ENCODE peak calls at places on chromosomes 2 and 18, in ten cellular contexts. R, E, M, U, L, G, O, X, Q and A are unnamed samples.

GRCh38 chr2:176552456-176553135 is 283.4 kb downstream of the MTX2 start:
- DNase-seq in R (no peak), E (no peak), M (peak; percentile 69), U (peak; percentile 79), L (no peak), G (no peak), O (no peak), X (no peak), Q (no peak), A (peak; percentile 66)

GRCh38 chr2:121634354-121635307 is 14.6 kb downstream of the CLASP1 start:
- DNase-seq in R (no peak), E (no peak), M (no peak), U (no peak), L (peak; percentile 59), G (peak; percentile 45), O (no peak), X (no peak), Q (no peak), A (peak; percentile 54)

GRCh38 chr2:167275066-167275465 is 386.8 kb downstream of the XIRP2 start:
- DNase-seq in R (no peak), E (no peak), M (no peak), U (no peak), L (no peak), G (no peak), O (no peak), X (no peak), Q (no peak), A (no peak)

GRCh38 chr2:43031471-43032224 is 194.8 kb downstream of the ZFP36L2 start:
- DNase-seq in R (peak; percentile 19), E (no peak), M (no peak), U (no peak), L (no peak), G (no peak), O (no peak), X (no peak), Q (no peak), A (no peak)

GRCh38 chr2:46538393-46538792 is 59.0 kb downstream of the TMEM247 start:
- DNase-seq in R (no peak), E (no peak), M (peak; percentile 67), U (no peak), L (peak; percentile 46), G (no peak), O (peak; percentile 67), X (no peak), Q (no peak), A (peak; percentile 30)

GRCh38 chr18:66510357-66511027 is 93.4 kb downstream of the CDH19 start:
- DNase-seq in R (no peak), E (no peak), M (no peak), U (no peak), L (peak; percentile 61), G (peak; percentile 24), O (no peak), X (no peak), Q (no peak), A (peak; percentile 51)

GRCh38 chr18:5998166-5998881 is 103.0 kb upstream of the TMEM200C start:
- DNase-seq in R (no peak), E (no peak), M (no peak), U (no peak), L (no peak), G (no peak), O (no peak), X (no peak), Q (peak; percentile 11), A (no peak)

GRCh38 chr2:169395821-169396374 is 33.6 kb upstream of the LRP2 start:
- DNase-seq in R (no peak), E (no peak), M (no peak), U (no peak), L (no peak), G (no peak), O (no peak), X (no peak), Q (no peak), A (no peak)

GRCh38 chr2:109447251-109447661 is 166.5 kb downstream of the SEPTIN10 start:
- DNase-seq in R (peak; percentile 58), E (no peak), M (peak; percentile 93), U (peak; percentile 95), L (no peak), G (no peak), O (no peak), X (peak; percentile 16), Q (peak; percentile 56), A (no peak)

GRCh38 chr2:231795525-231796327 is 9.5 kb downstream of the COPS7B start:
- DNase-seq in R (no peak), E (peak; percentile 85), M (peak; percentile 79), U (no peak), L (peak; percentile 87), G (peak; percentile 81), O (no peak), X (peak; percentile 22), Q (peak; percentile 70), A (peak; percentile 89)

GRCh38 chr2:117555965-117556364 is 258.5 kb upstream of the DDX18 start:
- DNase-seq in R (no peak), E (no peak), M (no peak), U (no peak), L (no peak), G (peak; percentile 2), O (no peak), X (no peak), Q (no peak), A (no peak)

GRCh38 chr2:161992526-161992925 is 81.5 kb downstream of the DPP4 start:
- DNase-seq in R (no peak), E (no peak), M (no peak), U (no peak), L (no peak), G (no peak), O (no peak), X (no peak), Q (no peak), A (no peak)

GRCh38 chr2:58834404-58834803 is 593.3 kb upstream of the FANCL start:
- DNase-seq in R (no peak), E (no peak), M (peak; percentile 8), U (no peak), L (peak; percentile 59), G (peak; percentile 39), O (no peak), X (peak; percentile 74), Q (peak; percentile 61), A (peak; percentile 62)

DNA sequence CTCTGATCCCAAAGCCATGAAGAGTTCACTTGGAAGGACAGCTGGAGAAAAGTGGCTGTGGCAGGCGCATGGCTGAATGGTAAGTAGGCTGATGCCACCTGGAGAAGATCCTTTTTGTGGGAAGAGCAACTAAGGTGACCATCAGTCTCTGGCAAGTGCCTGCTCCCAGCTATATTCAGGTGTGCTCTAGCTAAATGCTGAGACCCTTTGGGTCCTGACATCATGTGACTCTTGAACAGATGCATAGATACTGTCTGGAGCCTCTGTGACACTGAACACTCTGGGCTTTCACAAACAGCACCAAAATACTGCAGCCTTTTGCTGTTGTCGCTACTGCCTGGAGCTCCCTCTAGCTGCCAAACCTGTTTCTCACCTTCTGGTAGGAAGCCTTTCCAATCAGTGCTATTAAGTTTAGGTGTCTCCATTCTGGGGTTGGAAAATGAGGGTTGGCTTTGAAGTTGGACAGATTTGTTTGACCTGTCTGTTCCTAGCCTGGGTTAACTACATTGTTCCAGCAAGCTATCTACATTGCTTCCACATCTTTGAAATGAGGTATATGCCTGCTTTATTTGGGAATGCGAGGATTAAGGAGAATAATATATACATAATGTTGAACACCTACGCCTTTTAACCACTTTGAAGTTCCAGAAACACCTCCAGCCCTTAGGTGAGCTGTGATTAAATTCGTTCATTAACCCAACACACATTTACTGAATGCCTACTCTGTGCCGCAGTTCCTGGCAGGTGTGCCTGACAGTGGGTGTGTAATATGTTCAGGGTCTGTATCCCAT is 3.1 kb downstream of the EGR4 start:
- DNase-seq in R (no peak), E (no peak), M (no peak), U (no peak), L (peak; percentile 79), G (peak; percentile 65), O (peak; percentile 75), X (peak; percentile 72), Q (peak; percentile 44), A (peak; percentile 57)
- TF ChIP-seq CTCF in R (no peak), E (peak; percentile 45), M (peak; percentile 65), U (peak; percentile 71), L (peak; percentile 80), G (no peak), O (peak; percentile 90), X (peak; percentile 77), Q (peak; percentile 45), A (peak; percentile 45)

GRCh38 chr2:120396519-120397361 is 50.8 kb downstream of the INHBB start:
- DNase-seq in R (peak; percentile 45), E (peak; percentile 20), M (no peak), U (no peak), L (no peak), G (no peak), O (no peak), X (no peak), Q (no peak), A (no peak)
- TF ChIP-seq CTCF in R (no peak), E (no peak), M (no peak), U (no peak), L (no peak), G (no peak), O (no peak), X (no peak), Q (no peak), A (no peak)

DNA sequence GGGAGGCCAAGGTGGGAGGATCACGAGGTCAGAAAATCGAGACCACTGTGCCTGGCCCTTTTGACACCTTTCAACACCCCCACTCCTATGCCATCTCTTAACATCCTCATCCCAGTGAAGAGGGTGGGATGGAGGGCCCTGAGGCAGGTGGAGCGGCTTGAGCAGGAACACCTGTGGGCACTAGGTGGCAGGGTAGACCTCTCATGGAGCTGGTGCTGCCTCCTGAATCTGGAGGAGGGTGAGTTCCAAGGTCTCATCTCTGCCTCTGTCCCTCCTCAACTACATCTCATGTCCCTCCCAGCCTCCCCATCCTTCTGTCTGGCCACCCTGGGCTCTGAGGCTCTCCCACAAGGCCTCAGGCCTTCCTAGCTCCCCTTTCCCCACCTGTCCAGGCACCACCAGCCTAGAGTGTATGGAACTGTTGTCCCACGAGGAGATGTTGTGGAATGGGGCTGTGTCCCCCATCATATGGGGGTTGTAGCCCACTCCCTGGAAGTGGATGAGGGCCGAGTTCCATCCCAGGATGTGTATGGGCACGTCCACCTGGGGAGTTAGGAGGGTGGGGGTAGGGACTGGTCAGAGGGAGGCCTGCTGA is 17.0 kb upstream of the CRYBA2 start:
- DNase-seq in R (no peak), E (no peak), M (no peak), U (no peak), L (peak; percentile 51), G (peak; percentile 73), O (peak; percentile 44), X (peak; percentile 52), Q (peak; percentile 63), A (peak; percentile 51)
- TF ChIP-seq CTCF in R (no peak), E (peak; percentile 35), M (peak; percentile 8), U (peak; percentile 10), L (peak; percentile 73), G (peak; percentile 71), O (peak; percentile 73), X (peak; percentile 52), Q (peak; percentile 41), A (peak; percentile 50)

DNA sequence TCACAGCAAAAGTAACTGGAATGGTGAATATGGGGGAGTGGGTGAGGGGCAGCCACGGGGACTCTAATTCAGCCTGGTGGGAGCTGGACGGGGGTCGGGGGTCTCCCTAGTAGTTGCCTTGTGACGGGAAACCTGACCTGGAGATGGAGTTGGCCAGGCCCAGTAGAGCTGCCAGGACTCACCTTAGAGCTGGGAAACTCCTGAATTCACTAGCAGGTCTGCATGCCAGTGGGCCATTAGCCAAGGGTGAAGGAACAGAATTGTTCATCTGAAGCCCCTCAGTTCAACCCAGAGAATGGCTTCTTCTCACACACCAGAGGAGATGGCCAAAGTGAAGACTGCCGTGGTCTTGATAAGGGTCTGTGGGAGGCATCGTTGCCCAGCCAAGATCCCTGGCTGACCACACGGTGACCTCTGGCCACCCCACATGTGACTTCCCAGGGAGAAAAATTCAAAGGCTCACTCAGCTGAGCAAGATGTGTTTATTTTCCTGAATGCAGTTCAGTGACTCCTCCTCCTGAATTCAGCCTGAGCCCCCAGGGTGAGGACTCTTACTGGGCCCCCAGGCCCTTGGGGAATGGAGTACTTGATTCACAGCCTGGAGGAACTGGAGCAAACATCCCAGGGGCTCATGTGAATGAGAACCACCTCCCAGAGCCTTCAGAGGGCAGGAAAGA is 25.1 kb downstream of the MOCOS start:
- DNase-seq in R (no peak), E (no peak), M (no peak), U (no peak), L (no peak), G (no peak), O (no peak), X (peak; percentile 27), Q (no peak), A (no peak)
- TF ChIP-seq CTCF in R (no peak), E (no peak), M (peak; percentile 26), U (no peak), L (no peak), G (no peak), O (no peak), X (peak; percentile 13), Q (no peak), A (no peak)